ENCODE peak calls at places on chromosomes 4 and X, in eight cellular contexts. P is cardiac fibroblast, Z is uterus, G is nephron progenitor cell, D is HFF-Myc, J is GM06990, O is transverse colon, T is ascending aorta. S is an unnamed sample.
A peak's percentile ranks its signal among the peaks of the same experiment; 100 is the strongest.

GRCh38 chrX:94051926-94052325 is 377.9 kb downstream of the FAM133A start:
- DNase-seq in P (no peak), Z (no peak), G (no peak), D (no peak), J (no peak), O (no peak), T (no peak), S (no peak)

GRCh38 chrX:133482345-133483041 is 67.2 kb upstream of the GPC4 start:
- DNase-seq in P (peak; percentile 11), Z (no peak), G (no peak), D (no peak), J (no peak), O (peak; percentile 36), T (no peak), S (no peak)

GRCh38 chr4:173025131-173025530 is 143.5 kb upstream of the GALNT7 start:
- DNase-seq in P (peak; percentile 83), Z (peak; percentile 65), G (peak; percentile 41), D (peak; percentile 47), J (no peak), O (peak; percentile 26), T (peak; percentile 71), S (peak; percentile 72)

GRCh38 chrX:1105671-1106419 is 106.6 kb downstream of the CRLF2 start:
- DNase-seq in P (no peak), Z (no peak), G (no peak), D (no peak), J (no peak), O (no peak), T (peak; percentile 48), S (no peak)

GRCh38 chrX:140918398-140919043 is 83.9 kb upstream of the SPANXB1 start:
- DNase-seq in P (peak; percentile 81), Z (no peak), G (peak; percentile 34), D (peak; percentile 20), J (no peak), O (peak; percentile 8), T (peak; percentile 64), S (peak; percentile 6)

GRCh38 chr4:81084029-81084428 is 53.5 kb downstream of the BMP3 start:
- DNase-seq in P (peak; percentile 48), Z (no peak), G (no peak), D (peak; percentile 6), J (no peak), O (no peak), T (no peak), S (no peak)

GRCh38 chr4:52932586-52933482 is 70.7 kb downstream of the RASL11B start:
- DNase-seq in P (peak; percentile 28), Z (no peak), G (no peak), D (no peak), J (no peak), O (no peak), T (no peak), S (no peak)

GRCh38 chr4:121740796-121741409 is 24.1 kb downstream of the SMIM43 start:
- DNase-seq in P (no peak), Z (no peak), G (no peak), D (no peak), J (no peak), O (no peak), T (no peak), S (no peak)

GRCh38 chr4:84258905-84259830 is 239.9 kb downstream of the NKX6-1 start:
- DNase-seq in P (peak; percentile 27), Z (no peak), G (no peak), D (no peak), J (peak; percentile 39), O (no peak), T (no peak), S (peak; percentile 7)

GRCh38 chr4:90118547-90119211 is 8.5 kb upstream of the CCSER1 start:
- DNase-seq in P (no peak), Z (no peak), G (no peak), D (no peak), J (no peak), O (no peak), T (no peak), S (no peak)

GRCh38 chr4:88109123-88109864 is 49.1 kb downstream of the ABCG2 start:
- DNase-seq in P (no peak), Z (no peak), G (no peak), D (no peak), J (no peak), O (no peak), T (no peak), S (no peak)

GRCh38 chrX:9897761-9898161 is 69.4 kb upstream of the CLDN34 start:
- DNase-seq in P (peak; percentile 63), Z (no peak), G (no peak), D (peak; percentile 63), J (no peak), O (no peak), T (no peak), S (no peak)

GRCh38 chrX:153726286-153727107 is 1.8 kb downstream of the ABCD1 start:
- DNase-seq in P (peak; percentile 47), Z (peak; percentile 46), G (peak; percentile 59), D (no peak), J (peak; percentile 79), O (peak; percentile 71), T (peak; percentile 79), S (peak; percentile 36)

GRCh38 chrX:19883878-19884277 is 3.5 kb downstream of the SH3KBP1 start:
- DNase-seq in P (no peak), Z (no peak), G (no peak), D (no peak), J (peak; percentile 66), O (peak; percentile 40), T (no peak), S (peak; percentile 64)

GRCh38 chr4:4981427-4981826 is 37.8 kb downstream of the CYTL1 start:
- DNase-seq in P (peak; percentile 80), Z (peak; percentile 56), G (no peak), D (no peak), J (no peak), O (no peak), T (no peak), S (no peak)

GRCh38 chr4:158949094-158949493 is 153.8 kb upstream of the RAPGEF2 start:
- DNase-seq in P (peak; percentile 32), Z (no peak), G (no peak), D (no peak), J (no peak), O (no peak), T (no peak), S (no peak)

GRCh38 chrX:119399772-119400101 is 601 bp downstream of the SLC25A43 start:
- DNase-seq in P (peak; percentile 33), Z (no peak), G (no peak), D (no peak), J (no peak), O (no peak), T (no peak), S (no peak)

GRCh38 chr4:2305766-2306501 is 44.0 kb upstream of the MXD4 start:
- DNase-seq in P (no peak), Z (no peak), G (no peak), D (no peak), J (no peak), O (no peak), T (no peak), S (no peak)

GRCh38 chr4:20723019-20723418 is 22.8 kb downstream of the PACRGL start:
- DNase-seq in P (peak; percentile 12), Z (no peak), G (no peak), D (no peak), J (no peak), O (no peak), T (no peak), S (no peak)

GRCh38 chrX:67636532-67636931 is 92.7 kb downstream of the AR start:
- DNase-seq in P (peak; percentile 1), Z (no peak), G (no peak), D (no peak), J (no peak), O (no peak), T (no peak), S (no peak)

GRCh38 chr4:156193116-156193515 is 239.4 kb upstream of the CTSO start:
- DNase-seq in P (no peak), Z (no peak), G (peak; percentile 16), D (no peak), J (no peak), O (no peak), T (no peak), S (no peak)

GRCh38 chr4:152936446-152937279 is 540 bp downstream of the FHDC1 start:
- DNase-seq in P (no peak), Z (no peak), G (peak; percentile 59), D (no peak), J (peak; percentile 42), O (peak; percentile 56), T (no peak), S (peak; percentile 23)

GRCh38 chr4:62531731-62532130 is 1331.6 kb downstream of the ADGRL3 start:
- DNase-seq in P (no peak), Z (no peak), G (no peak), D (no peak), J (no peak), O (no peak), T (no peak), S (no peak)
- TF ChIP-seq CTCF in P (no peak), Z (no peak), G (no peak), D (no peak), J (no peak), O (no peak), T (no peak), S (no peak)

DNA sequence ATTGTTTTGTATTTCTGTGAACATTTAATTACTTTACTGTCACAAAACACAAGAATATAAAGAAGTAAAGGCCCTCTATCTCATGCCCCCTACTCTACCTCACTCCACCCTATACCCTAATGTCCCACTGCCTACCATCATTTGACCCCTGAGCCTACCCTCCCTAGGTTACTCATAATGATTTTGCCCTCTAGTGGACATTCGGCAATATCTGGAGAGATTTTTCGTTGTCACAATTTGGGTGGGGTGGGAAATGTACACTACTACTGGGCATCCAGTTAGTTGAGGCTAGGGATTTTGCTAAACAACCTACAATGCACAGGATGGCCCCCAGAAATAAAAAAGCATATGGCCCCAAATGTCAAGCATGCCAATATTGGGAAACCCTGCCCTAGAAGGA is 10.2 kb downstream of the TEX13A start:
- DNase-seq in P (no peak), Z (no peak), G (no peak), D (no peak), J (no peak), O (no peak), T (no peak), S (no peak)
- TF ChIP-seq CTCF in P (no peak), Z (no peak), G (no peak), D (no peak), J (peak; percentile 2), O (no peak), T (no peak), S (no peak)

DNA sequence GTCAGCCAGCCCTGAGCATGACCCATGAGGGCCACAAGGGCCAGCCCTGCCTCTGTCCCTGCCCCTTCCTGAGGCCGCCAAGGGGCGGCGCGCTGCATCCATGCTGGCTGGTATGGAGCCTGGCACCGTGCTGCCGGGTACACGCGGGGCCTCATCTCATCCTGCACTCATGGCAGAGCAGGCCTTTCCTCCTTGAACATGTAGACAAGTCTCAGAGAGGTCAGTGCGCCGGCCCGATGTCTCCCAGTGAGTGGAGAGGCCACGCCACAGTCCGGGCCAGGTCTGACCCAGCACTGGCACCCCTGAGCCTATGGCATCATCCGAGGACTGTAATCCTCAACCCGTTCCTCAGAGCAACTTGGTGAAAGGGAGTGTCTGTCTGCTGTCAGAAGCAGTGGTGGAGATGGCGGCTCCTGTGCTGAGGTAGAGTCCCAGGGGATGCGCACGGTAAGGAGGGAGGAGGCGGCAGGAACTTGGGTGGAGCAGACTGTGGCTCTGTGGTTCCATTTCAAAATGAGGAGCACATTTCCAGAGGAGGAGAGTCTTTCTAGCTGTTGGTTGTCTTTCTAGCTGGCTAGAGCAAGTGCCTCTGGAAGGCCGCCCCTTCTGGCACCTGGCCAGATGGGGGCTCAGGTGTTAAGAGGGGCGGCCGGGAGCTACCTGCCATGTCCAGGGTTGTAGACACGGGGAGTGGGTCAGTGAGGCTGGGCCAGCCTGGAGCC is 32.8 kb downstream of the TRMT44 start:
- DNase-seq in P (no peak), Z (peak; percentile 38), G (no peak), D (no peak), J (no peak), O (no peak), T (peak; percentile 73), S (no peak)
- TF ChIP-seq CTCF in P (peak; percentile 34), Z (peak; percentile 19), G (no peak), D (no peak), J (no peak), O (no peak), T (peak; percentile 47), S (no peak)

GRCh38 chr4:60463846-60464502 is 736.2 kb upstream of the ADGRL3 start:
- DNase-seq in P (peak; percentile 4), Z (no peak), G (no peak), D (no peak), J (no peak), O (no peak), T (no peak), S (no peak)
- TF ChIP-seq CTCF in P (peak; percentile 58), Z (no peak), G (no peak), D (peak; percentile 42), J (peak; percentile 27), O (no peak), T (no peak), S (no peak)